ENCODE peak calls at places on chromosomes 2 and 18, in seven cellular contexts. W is HCT116, U is spleen, E is stomach, S is breast epithelium, N is prostate gland, L is GM23338. M is an unnamed sample.

GRCh38 chr2:19687260-19687659 is 214.5 kb downstream of the TTC32 start:
- DNase-seq in L (no peak), W (no peak), N (no peak), U (no peak), S (no peak), E (no peak), M (no peak)

GRCh38 chr2:29485631-29486030 is 370.4 kb downstream of the CLIP4 start:
- DNase-seq in S (no peak), N (no peak), L (no peak), W (no peak), E (no peak), U (no peak), M (no peak)

GRCh38 chr18:34493566-34494358 is 216.3 kb upstream of the DTNA start:
- DNase-seq in S (peak; percentile 18), N (no peak), E (no peak), L (peak; percentile 83), U (peak; percentile 60), W (no peak), M (peak; percentile 88)

GRCh38 chr18:46002934-46003333 is 35.8 kb upstream of the EPG5 start:
- DNase-seq in U (no peak), N (no peak), L (no peak), W (no peak), E (no peak), S (no peak), M (no peak)

GRCh38 chr2:157696036-157696435 is 67.4 kb upstream of the ACVR1C start:
- DNase-seq in S (no peak), E (no peak), W (no peak), L (no peak), N (no peak), U (no peak), M (no peak)

GRCh38 chr18:2894131-2894840 is 47.5 kb downstream of the EMILIN2 start:
- DNase-seq in N (no peak), U (no peak), W (no peak), E (no peak), L (no peak), S (no peak), M (peak; percentile 18)

GRCh38 chr2:69253893-69254292 is 133.1 kb downstream of the GFPT1 start:
- DNase-seq in E (no peak), U (no peak), N (peak; percentile 43), W (no peak), L (no peak), S (peak; percentile 43), M (no peak)

GRCh38 chr2:203636896-203637818 is 69.3 kb upstream of the CD28 start:
- DNase-seq in L (peak; percentile 8), E (no peak), S (peak; percentile 62), U (no peak), N (peak; percentile 63), W (no peak), M (peak; percentile 71)

GRCh38 chr2:188576657-188577056 is 285.0 kb downstream of the GULP1 start:
- DNase-seq in U (no peak), W (no peak), E (no peak), L (no peak), S (no peak), N (no peak), M (no peak)

GRCh38 chr2:60512063-60512622 is 41.3 kb downstream of the BCL11A start:
- DNase-seq in W (no peak), S (no peak), N (no peak), E (no peak), L (no peak), U (peak; percentile 76), M (no peak)

GRCh38 chr2:236862961-236863728 is 222.5 kb upstream of the COPS8 start:
- DNase-seq in S (peak; percentile 10), W (no peak), U (no peak), E (peak; percentile 14), L (no peak), N (no peak), M (no peak)
- TF ChIP-seq POLR2AphosphoS5 in S (no peak), W (no peak), U (no peak), E (no peak), L (no peak), N (no peak), M (no peak)

GRCh38 chr2:171330155-171330956 is 103.4 kb downstream of the METTL8 start:
- DNase-seq in N (no peak), S (no peak), E (no peak), U (no peak), L (no peak), W (no peak), M (no peak)

GRCh38 chr2:171334946-171335345 is 98.8 kb downstream of the METTL8 start:
- DNase-seq in U (no peak), E (no peak), S (no peak), L (no peak), N (no peak), W (no peak), M (no peak)

DNA sequence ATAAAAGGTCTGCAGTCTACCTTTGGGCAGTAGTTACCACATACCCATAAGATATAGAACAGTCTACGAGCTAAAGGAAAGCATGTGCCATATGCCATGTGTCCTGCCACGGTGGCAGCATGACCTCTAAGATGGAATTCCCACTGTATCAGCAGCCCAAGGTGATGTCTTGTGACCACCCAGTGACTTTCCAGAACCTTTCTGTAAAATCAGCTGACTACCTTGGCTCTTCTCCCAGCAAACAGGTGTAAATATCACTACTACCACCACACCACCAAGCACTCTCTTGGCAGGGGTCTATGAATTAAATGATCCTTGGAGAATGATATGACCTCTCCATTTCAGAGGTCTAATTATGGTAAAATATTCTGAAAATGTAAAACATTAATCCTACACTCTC is 99.6 kb downstream of the METTL8 start:
- DNase-seq in E (peak; percentile 36), L (no peak), N (no peak), S (no peak), U (no peak), W (no peak), M (no peak)
- H3K4me3 ChIP-seq in E (no peak overlapping the region), L (no peak overlapping the region), N (no peak overlapping the region), S (no peak overlapping the region), U (no peak overlapping the region), W (no peak overlapping the region), M (no peak overlapping the region)

DNA sequence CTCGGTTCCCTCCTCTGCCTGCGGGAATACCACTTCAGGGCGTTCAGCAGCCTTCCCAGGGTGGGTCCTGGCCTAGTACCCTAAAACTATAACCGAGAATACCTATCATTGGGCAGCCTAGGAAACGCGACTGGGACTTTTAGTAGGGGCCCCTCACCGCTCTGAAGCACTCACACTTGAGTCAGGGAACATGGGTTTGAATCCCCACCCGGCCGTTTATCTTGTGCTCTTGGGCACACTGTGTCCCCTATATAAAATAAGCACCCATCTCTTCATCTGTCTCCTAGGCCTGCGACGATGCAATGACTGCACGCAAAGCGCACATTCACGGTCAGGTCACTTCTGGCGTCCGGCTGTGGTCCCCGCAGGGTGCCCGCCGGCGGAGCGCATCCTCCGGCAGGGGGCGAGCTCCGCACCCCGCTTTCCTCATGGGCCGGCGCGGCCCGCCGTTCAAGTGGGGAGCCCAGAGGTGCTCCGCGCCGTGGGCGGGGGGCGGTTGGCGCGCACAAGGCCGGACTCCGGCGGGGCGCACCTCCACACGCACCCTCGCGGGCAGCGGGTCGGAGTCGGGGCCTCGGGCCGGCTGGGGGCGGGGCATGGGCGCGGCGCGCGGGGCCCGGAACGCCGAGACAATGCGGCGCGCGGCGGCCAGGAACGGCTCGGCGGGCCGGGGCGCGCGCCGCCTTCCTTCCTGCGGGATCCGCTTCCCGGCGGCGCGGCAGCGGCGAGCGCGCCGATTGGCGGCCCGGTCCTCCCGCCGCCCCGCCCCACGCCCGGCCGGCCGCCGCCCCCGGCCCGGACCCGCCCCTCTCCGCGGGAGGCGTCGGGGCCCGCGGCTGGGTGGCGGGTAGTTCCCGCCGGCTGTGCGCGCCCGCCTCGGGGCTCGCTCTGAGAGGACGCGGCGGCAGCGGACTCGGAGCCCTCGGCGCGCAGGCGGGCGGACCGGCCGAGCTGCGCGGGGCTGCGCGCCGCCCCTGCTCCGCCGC is at the start of gene ASAP2:
- DNase-seq in N (peak; percentile 45), W (no peak), E (peak; percentile 79), U (peak; percentile 88), S (no peak), L (peak; percentile 76), M (peak; percentile 67)
- TF ChIP-seq POLR2AphosphoS5 in N (no peak), W (peak; percentile 45), E (no peak), U (no peak), S (peak; percentile 69), L (peak; percentile 45), M (peak; percentile 25)

DNA sequence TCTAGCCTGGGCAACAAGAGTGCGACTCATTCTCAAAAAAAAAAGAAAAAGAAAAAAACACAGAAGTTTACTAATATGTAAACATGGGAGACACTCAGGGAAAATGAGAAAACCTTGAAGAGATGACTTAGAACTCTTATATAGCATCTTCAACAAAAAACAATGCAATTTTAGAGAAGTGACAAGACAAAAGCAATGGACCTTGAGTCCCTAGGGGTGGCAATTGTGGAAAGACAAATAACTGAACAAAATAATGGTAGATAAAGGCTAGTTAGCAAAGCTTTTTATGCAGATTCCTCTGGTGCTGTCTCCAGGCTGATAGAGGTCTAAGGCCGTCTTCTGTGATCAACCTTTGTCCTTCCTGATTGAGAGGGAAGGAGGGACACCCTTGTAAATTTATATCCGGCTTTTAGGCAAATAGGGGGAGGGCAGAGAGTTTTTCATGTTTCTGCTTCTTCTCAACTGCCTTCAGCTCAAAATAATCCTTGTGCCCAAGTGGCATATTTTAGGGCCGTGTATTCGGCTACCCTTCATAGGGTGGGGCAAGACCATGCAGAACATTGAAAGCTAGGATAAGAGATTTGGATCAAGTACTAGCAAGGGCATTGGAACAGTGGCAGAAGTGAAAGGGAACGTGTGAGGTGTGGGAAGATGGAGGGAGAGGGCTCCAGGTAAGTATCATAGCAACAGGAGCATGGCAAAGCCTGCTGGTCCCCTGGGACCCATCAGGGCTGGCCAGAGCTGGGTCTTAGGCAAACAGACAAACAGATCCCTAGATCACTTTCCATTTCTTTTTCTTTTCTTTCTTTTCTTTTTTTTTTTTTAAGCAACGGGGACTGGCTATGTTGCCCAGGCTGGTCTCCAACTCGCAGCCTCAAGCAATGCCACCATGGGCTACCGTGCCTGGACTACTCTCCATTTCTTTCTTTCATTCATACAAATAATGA is 116.2 kb upstream of the STPG4 start:
- DNase-seq in N (no peak), W (no peak), L (no peak), U (no peak), E (no peak), S (no peak), M (no peak)
- H3K4me3 ChIP-seq in N (no peak overlapping the region), W (no peak overlapping the region), L (peak overlapping the region; percentile 56), U (no peak overlapping the region), E (no peak overlapping the region), S (no peak overlapping the region), M (no peak overlapping the region)